ENCODE peak calls at places on chromosomes 2 and 18, in five cellular contexts. One of them, this sample, is unnamed.
A peak's percentile ranks its signal among the peaks of the same experiment; 100 is the strongest.

GRCh38 chr18:31049189-31049588 is 6.6 kb upstream of the DSC3 start:
- DNase-seq in HepG2: no peak
- DNase-seq in GM12878: no peak
- DNase-seq in H1: no peak
- DNase-seq in K562: peak; percentile 85
- DNase-seq in this sample: no peak

GRCh38 chr18:48186084-48186798 is 222.9 kb downstream of the ZBTB7C start:
- DNase-seq in GM12878: no peak
- DNase-seq in H1: no peak
- DNase-seq in K562: no peak
- DNase-seq in HepG2: no peak
- DNase-seq in this sample: peak; percentile 67

GRCh38 chr2:65056990-65057375 is 767 bp downstream of the CEP68 start:
- DNase-seq in HepG2: no peak
- DNase-seq in H1: no peak
- DNase-seq in K562: no peak
- DNase-seq in GM12878: no peak
- DNase-seq in this sample: no peak

GRCh38 chr2:238494573-238494961 is 67.8 kb downstream of the ASB1 start:
- DNase-seq in HepG2: no peak
- DNase-seq in GM12878: no peak
- DNase-seq in H1: no peak
- DNase-seq in K562: no peak
- DNase-seq in this sample: no peak

GRCh38 chr2:70690846-70691245 is 77.2 kb downstream of the ADD2 start:
- DNase-seq in H1: no peak
- DNase-seq in K562: no peak
- DNase-seq in HepG2: no peak
- DNase-seq in GM12878: no peak
- DNase-seq in this sample: no peak

GRCh38 chr2:203656522-203657287 is 49.7 kb upstream of the CD28 start:
- DNase-seq in GM12878: no peak
- DNase-seq in HepG2: peak; percentile 98
- DNase-seq in K562: no peak
- DNase-seq in H1: no peak
- DNase-seq in this sample: no peak

GRCh38 chr18:24831091-24831490 is 370.7 kb downstream of the HRH4 start:
- DNase-seq in HepG2: no peak
- DNase-seq in H1: no peak
- DNase-seq in GM12878: no peak
- DNase-seq in K562: no peak
- DNase-seq in this sample: no peak

GRCh38 chr18:22282311-22283235 is 113.2 kb downstream of the GATA6 start:
- DNase-seq in H1: no peak
- DNase-seq in K562: no peak
- DNase-seq in GM12878: no peak
- DNase-seq in HepG2: peak; percentile 86
- DNase-seq in this sample: no peak

GRCh38 chr2:231099918-231100317 is 24.9 kb downstream of the HTR2B start:
- DNase-seq in HepG2: no peak
- DNase-seq in K562: peak; percentile 22
- DNase-seq in H1: no peak
- DNase-seq in GM12878: no peak
- DNase-seq in this sample: no peak

GRCh38 chr18:7545734-7546133 is 21.4 kb upstream of the PTPRM start:
- DNase-seq in HepG2: no peak
- DNase-seq in K562: no peak
- DNase-seq in GM12878: no peak
- DNase-seq in H1: no peak
- DNase-seq in this sample: no peak

GRCh38 chr2:199696048-199696447 is 154.9 kb downstream of the FTCDNL1 start:
- DNase-seq in GM12878: no peak
- DNase-seq in K562: no peak
- DNase-seq in HepG2: no peak
- DNase-seq in H1: no peak
- DNase-seq in this sample: no peak

GRCh38 chr2:188600536-188601210 is 309.0 kb downstream of the GULP1 start:
- DNase-seq in GM12878: no peak
- DNase-seq in H1: no peak
- DNase-seq in HepG2: no peak
- DNase-seq in K562: no peak
- DNase-seq in this sample: no peak

GRCh38 chr2:229422005-229422404 is 150.9 kb upstream of the PID1 start:
- DNase-seq in H1: no peak
- DNase-seq in GM12878: no peak
- DNase-seq in HepG2: no peak
- DNase-seq in K562: no peak
- DNase-seq in this sample: no peak

GRCh38 chr2:228140934-228141528 is 40.5 kb downstream of the SPHKAP start:
- DNase-seq in GM12878: peak; percentile 48
- DNase-seq in K562: no peak
- DNase-seq in HepG2: no peak
- DNase-seq in H1: no peak
- DNase-seq in this sample: no peak

GRCh38 chr2:153478289-153479261 is at the start of gene RPRM:
- DNase-seq in GM12878: no peak
- DNase-seq in H1: peak; percentile 68
- DNase-seq in HepG2: peak; percentile 35
- DNase-seq in K562: peak; percentile 43
- DNase-seq in this sample: peak; percentile 88

GRCh38 chr2:11344342-11344955 is at the start of gene ROCK2:
- DNase-seq in H1: peak; percentile 43
- DNase-seq in HepG2: peak; percentile 88
- DNase-seq in K562: peak; percentile 91
- DNase-seq in GM12878: no peak
- DNase-seq in this sample: peak; percentile 98
- TF ChIP-seq POLR2AphosphoS5 in H1: peak; percentile 43
- TF ChIP-seq POLR2AphosphoS5 in HepG2: peak; percentile 54
- TF ChIP-seq POLR2AphosphoS5 in K562: peak; percentile 75
- TF ChIP-seq POLR2AphosphoS5 in GM12878: no peak
- TF ChIP-seq POLR2AphosphoS5 in this sample: peak; percentile 72

GRCh38 chr2:118464546-118464945 is 376.3 kb downstream of the INSIG2 start:
- DNase-seq in H1: no peak
- DNase-seq in HepG2: no peak
- DNase-seq in GM12878: no peak
- DNase-seq in K562: no peak
- DNase-seq in this sample: no peak
- TF ChIP-seq USF2 in H1: no peak
- TF ChIP-seq USF2 in HepG2: no peak
- TF ChIP-seq USF2 in GM12878: no peak
- TF ChIP-seq USF2 in K562: no peak
- TF ChIP-seq USF2 in this sample: no peak

GRCh38 chr2:240172071-240172895 is 31.8 kb upstream of the OTOS start:
- DNase-seq in K562: no peak
- DNase-seq in H1: no peak
- DNase-seq in HepG2: no peak
- DNase-seq in GM12878: no peak
- DNase-seq in this sample: no peak
- TF ChIP-seq POLR2AphosphoS5 in K562: no peak
- TF ChIP-seq POLR2AphosphoS5 in H1: no peak
- TF ChIP-seq POLR2AphosphoS5 in HepG2: no peak
- TF ChIP-seq POLR2AphosphoS5 in GM12878: no peak
- TF ChIP-seq POLR2AphosphoS5 in this sample: no peak

GRCh38 chr2:161207941-161208340 is 47.7 kb downstream of the TANK start:
- DNase-seq in HepG2: no peak
- DNase-seq in H1: no peak
- DNase-seq in K562: no peak
- DNase-seq in GM12878: no peak
- DNase-seq in this sample: no peak

GRCh38 chr2:161206491-161207032 is 46.3 kb downstream of the TANK start:
- DNase-seq in K562: no peak
- DNase-seq in H1: no peak
- DNase-seq in GM12878: no peak
- DNase-seq in HepG2: no peak
- DNase-seq in this sample: no peak

GRCh38 chr2:161209902-161210301 is 49.7 kb downstream of the TANK start:
- DNase-seq in HepG2: no peak
- DNase-seq in K562: no peak
- DNase-seq in H1: no peak
- DNase-seq in GM12878: no peak
- DNase-seq in this sample: no peak

GRCh38 chr2:161204846-161205245 is 44.6 kb downstream of the TANK start:
- DNase-seq in H1: no peak
- DNase-seq in K562: no peak
- DNase-seq in HepG2: no peak
- DNase-seq in GM12878: no peak
- DNase-seq in this sample: no peak

DNA sequence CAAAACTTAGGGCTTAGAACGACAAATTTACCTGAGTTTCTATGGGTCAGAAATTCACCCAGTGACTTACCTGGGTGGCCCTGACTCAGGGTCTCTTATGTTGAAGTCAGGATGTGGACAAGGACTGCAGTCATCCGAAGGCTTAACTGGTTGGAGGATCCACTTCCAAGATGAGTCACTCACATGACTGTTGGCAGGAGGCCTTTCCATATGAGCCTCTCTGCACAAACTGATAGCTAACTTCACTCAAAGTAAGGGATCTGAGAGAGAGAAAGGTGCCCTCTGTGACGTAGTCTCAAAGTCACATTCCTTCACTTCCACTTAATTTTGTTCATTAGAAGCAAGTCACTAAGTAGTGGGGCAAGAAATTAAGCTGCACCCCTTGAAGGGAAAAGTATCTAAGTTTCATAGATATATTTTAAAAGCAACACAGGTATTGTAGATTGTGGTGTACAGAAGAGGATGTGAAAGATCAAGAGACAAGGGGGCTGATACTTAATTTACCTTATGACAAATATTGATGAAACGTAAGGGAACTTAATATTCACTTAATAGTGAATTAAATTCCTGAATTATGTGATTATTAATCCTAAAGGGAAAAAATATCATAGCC is 48.4 kb downstream of the TANK start:
- DNase-seq in HepG2: peak; percentile 37
- DNase-seq in H1: no peak
- DNase-seq in GM12878: no peak
- DNase-seq in K562: peak; percentile 80
- DNase-seq in this sample: no peak
- TF ChIP-seq USF2 in HepG2: no peak
- TF ChIP-seq USF2 in H1: no peak
- TF ChIP-seq USF2 in GM12878: no peak
- TF ChIP-seq USF2 in K562: no peak
- TF ChIP-seq USF2 in this sample: no peak

This sample was measured in SK-N-SH.